ENCODE peak calls at places on chromosomes 3 and 15, in nine cellular contexts. X is GM12865, I is suprapubic skin, C is HFF-Myc, R is IMR-90, A is AG09319, Y is breast epithelium, F is Peyer's patch, N is PC-9. S is an unnamed sample.

GRCh38 chr3:123159926-123160635 is 41.7 kb upstream of the SEC22A start:
- DNase-seq in X (no peak), I (no peak), C (no peak), R (peak; percentile 62), A (no peak), Y (no peak), F (no peak), N (no peak), S (peak; percentile 19)

GRCh38 chr3:170680593-170680992 is 94.7 kb upstream of the SLC7A14 start:
- DNase-seq in X (no peak), I (no peak), C (no peak), R (no peak), A (no peak), Y (no peak), F (no peak), N (no peak), S (no peak)

GRCh38 chr3:128727485-128727884 is 1.5 kb downstream of the RAB7A start:
- DNase-seq in X (no peak), I (no peak), C (no peak), R (no peak), A (no peak), Y (no peak), F (no peak), N (no peak), S (no peak)

GRCh38 chr3:195820186-195820585 is 8.5 kb upstream of the MUC4 start:
- DNase-seq in X (no peak), I (no peak), C (no peak), R (no peak), A (no peak), Y (no peak), F (no peak), N (no peak), S (no peak)

GRCh38 chr3:149958171-149958796 is 12.4 kb downstream of the PFN2 start:
- DNase-seq in X (peak; percentile 9), I (no peak), C (no peak), R (no peak), A (no peak), Y (no peak), F (no peak), N (no peak), S (no peak)

GRCh38 chr3:153639634-153640033 is 477.6 kb downstream of the RAP2B start:
- DNase-seq in X (no peak), I (no peak), C (no peak), R (no peak), A (no peak), Y (no peak), F (no peak), N (no peak), S (no peak)

GRCh38 chr15:50415752-50416404 is 8.3 kb upstream of the USP8 start:
- DNase-seq in X (no peak), I (no peak), C (no peak), R (peak; percentile 37), A (no peak), Y (no peak), F (no peak), N (no peak), S (peak; percentile 30)

GRCh38 chr15:32855942-32856341 is 138.1 kb downstream of the GREM1 start:
- DNase-seq in X (no peak), I (no peak), C (peak; percentile 95), R (peak; percentile 100), A (peak; percentile 95), Y (no peak), F (no peak), N (peak; percentile 91), S (peak; percentile 96)

GRCh38 chr3:13102386-13103345 is 29.4 kb upstream of the IQSEC1 start:
- DNase-seq in X (no peak), I (no peak), C (no peak), R (no peak), A (no peak), Y (no peak), F (no peak), N (no peak), S (no peak)

GRCh38 chr3:70822777-70823176 is 510.3 kb upstream of the MDFIC2 start:
- DNase-seq in X (no peak), I (no peak), C (no peak), R (no peak), A (no peak), Y (no peak), F (no peak), N (no peak), S (no peak)

GRCh38 chr3:70821602-70822001 is 509.2 kb upstream of the MDFIC2 start:
- DNase-seq in X (no peak), I (no peak), C (no peak), R (no peak), A (no peak), Y (no peak), F (no peak), N (no peak), S (no peak)

GRCh38 chr3:70824078-70824477 is 511.6 kb upstream of the MDFIC2 start:
- DNase-seq in X (no peak), I (no peak), C (no peak), R (peak; percentile 43), A (no peak), Y (no peak), F (no peak), N (no peak), S (no peak)

GRCh38 chr3:70824785-70825184 is 512.3 kb upstream of the MDFIC2 start:
- DNase-seq in X (no peak), I (no peak), C (peak; percentile 57), R (peak; percentile 79), A (no peak), Y (no peak), F (no peak), N (no peak), S (no peak)

DNA sequence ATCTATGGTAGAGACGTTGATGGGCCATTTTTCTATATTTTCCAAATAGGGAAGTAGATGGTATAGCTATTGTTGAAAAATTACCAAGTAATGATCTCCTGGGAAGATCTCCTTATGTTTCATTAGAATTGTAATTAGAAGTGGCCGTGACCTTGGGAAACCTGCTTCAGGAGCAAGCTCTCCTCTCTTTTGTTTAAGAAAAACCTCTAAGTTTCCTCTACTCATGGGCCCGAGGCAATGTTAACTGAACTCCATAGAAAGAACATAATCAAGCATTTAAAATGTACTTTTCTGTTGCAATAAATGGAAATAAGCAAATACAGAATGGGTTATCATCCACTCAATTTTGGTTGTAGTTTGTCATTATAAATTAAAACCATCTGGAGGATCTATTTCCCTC is 511.2 kb upstream of the MDFIC2 start:
- DNase-seq in X (no peak), I (no peak), C (no peak), R (no peak), A (no peak), Y (no peak), F (no peak), N (no peak), S (no peak)
- TF ChIP-seq CTCF in X (no peak), I (no peak), C (no peak), R (no peak), A (no peak), Y (no peak), F (no peak), N (no peak), S (no peak)

GRCh38 chr3:66480666-66481065 is 20.2 kb downstream of the LRIG1 start:
- DNase-seq in X (peak; percentile 75), I (no peak), C (no peak), R (peak; percentile 41), A (no peak), Y (no peak), F (no peak), N (no peak), S (no peak)
- TF ChIP-seq CTCF in X (no peak), I (no peak), C (no peak), R (no peak), A (no peak), Y (no peak), F (no peak), N (no peak), S (no peak)

GRCh38 chr3:141116791-141117190 is 65.6 kb downstream of the SPSB4 start:
- DNase-seq in X (no peak), I (peak; percentile 24), C (no peak), R (no peak), A (no peak), Y (no peak), F (no peak), N (no peak), S (no peak)

GRCh38 chr3:141112686-141113255 is 61.6 kb downstream of the SPSB4 start:
- DNase-seq in X (no peak), I (peak; percentile 34), C (no peak), R (no peak), A (no peak), Y (no peak), F (no peak), N (no peak), S (no peak)

GRCh38 chr3:141114179-141114745 is 63.1 kb downstream of the SPSB4 start:
- DNase-seq in X (no peak), I (peak; percentile 53), C (no peak), R (no peak), A (no peak), Y (no peak), F (no peak), N (no peak), S (no peak)

GRCh38 chr3:141115752-141116541 is 64.8 kb downstream of the SPSB4 start:
- DNase-seq in X (no peak), I (peak; percentile 58), C (no peak), R (no peak), A (no peak), Y (no peak), F (no peak), N (no peak), S (no peak)

GRCh38 chr3:141114816-141115458 is 63.8 kb downstream of the SPSB4 start:
- DNase-seq in X (no peak), I (peak; percentile 76), C (no peak), R (no peak), A (no peak), Y (no peak), F (no peak), N (no peak), S (no peak)
- TF ChIP-seq CTCF in X (peak; percentile 47), I (peak; percentile 37), C (peak; percentile 34), R (peak; percentile 10), A (no peak), Y (no peak), F (no peak), N (peak; percentile 57), S (peak; percentile 61)

GRCh38 chr3:24843955-24844354 is 349.3 kb upstream of the THRB start:
- DNase-seq in X (no peak), I (no peak), C (no peak), R (no peak), A (no peak), Y (no peak), F (no peak), N (no peak), S (no peak)
- TF ChIP-seq CTCF in X (no peak), I (no peak), C (no peak), R (no peak), A (no peak), Y (no peak), F (no peak), N (no peak), S (no peak)

DNA sequence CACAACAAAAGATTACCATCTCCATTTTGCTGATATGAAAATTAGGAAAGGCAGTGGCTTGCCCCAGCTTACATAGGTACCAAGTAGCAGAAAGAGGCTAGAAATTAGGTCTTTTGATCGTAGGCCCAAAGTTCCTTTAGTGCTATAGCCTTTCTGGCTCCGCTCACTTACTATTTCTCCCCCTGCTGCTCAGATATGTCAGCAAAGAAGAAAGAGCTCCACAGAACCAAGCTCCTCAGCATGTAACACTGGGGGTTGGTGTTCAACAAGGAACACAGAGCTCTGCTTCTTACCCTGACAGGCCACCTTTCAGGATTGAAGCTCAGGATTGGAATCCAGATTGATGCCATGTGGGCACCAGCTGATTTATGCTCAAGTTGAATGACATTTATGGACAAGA is 6.2 kb upstream of the IL12A start:
- DNase-seq in X (no peak), I (no peak), C (no peak), R (no peak), A (no peak), Y (no peak), F (no peak), N (no peak), S (no peak)
- TF ChIP-seq CTCF in X (no peak), I (no peak), C (no peak), R (no peak), A (no peak), Y (no peak), F (no peak), N (no peak), S (no peak)